ENCODE peak calls at places on chromosomes 12 and 14, in four cellular contexts. G is sigmoid colon, F is transverse colon, W is body of pancreas. C is an unnamed sample. For H3K4me1, the result is how much of the 10 kb centered on the place peaks cover.

GRCh38 chr14:72965249-72965648 is 39.0 kb downstream of the DCAF4 start:
- DNase-seq in G (no peak), F (no peak), W (no peak), C (peak)

GRCh38 chr12:54222609-54223008 is 33.8 kb upstream of the SMUG1 start:
- DNase-seq in G (no peak), F (no peak), W (no peak), C (no peak)

GRCh38 chr12:28239918-28240317 is 49.7 kb downstream of the CCDC91 start:
- DNase-seq in G (no peak), F (no peak), W (no peak), C (no peak)

GRCh38 chr12:101172316-101172715 is 37.7 kb downstream of the SLC5A8 start:
- DNase-seq in G (no peak), F (peak), W (no peak), C (peak)

GRCh38 chr14:71582705-71583104 is 349.5 kb upstream of the RGS6 start:
- DNase-seq in G (no peak), F (no peak), W (no peak), C (no peak)

GRCh38 chr12:116761499-116761898 is 23.4 kb downstream of the RNFT2 start:
- DNase-seq in G (peak), F (no peak), W (no peak), C (no peak)

GRCh38 chr14:64496764-64497163 is 6.9 kb downstream of the ZBTB25 start:
- DNase-seq in G (no peak), F (no peak), W (no peak), C (no peak)

GRCh38 chr12:115473257-115473956 is 789.4 kb upstream of the TBX3 start:
- DNase-seq in G (no peak), F (no peak), W (no peak), C (no peak)

GRCh38 chr14:54676822-54677708 is 110.1 kb downstream of the SAMD4A start:
- DNase-seq in G (no peak), F (no peak), W (no peak), C (peak)

GRCh38 chr14:52117433-52117832 is 48.6 kb upstream of the NID2 start:
- DNase-seq in G (no peak), F (no peak), W (no peak), C (no peak)

GRCh38 chr14:83355609-83356008 is 1822.0 kb upstream of the SEL1L start:
- DNase-seq in G (no peak), F (no peak), W (no peak), C (no peak)

GRCh38 chr14:95838862-95839261 is 37.8 kb upstream of the TUNAR start:
- DNase-seq in G (no peak), F (no peak), W (no peak), C (no peak)

GRCh38 chr12:67647547-67648305 is 819 bp upstream of the DYRK2 start:
- DNase-seq in G (peak), F (peak), W (peak), C (peak)

GRCh38 chr12:13817131-13817530 is 164.3 kb downstream of the GRIN2B start:
- DNase-seq in G (no peak), F (no peak), W (no peak), C (peak)

GRCh38 chr12:78725951-78726550 is 138.5 kb upstream of the SYT1 start:
- DNase-seq in G (no peak), F (peak), W (no peak), C (no peak)

GRCh38 chr12:57524814-57525614 is 2.4 kb downstream of the MBD6 start:
- DNase-seq in G (no peak), F (peak), W (no peak), C (no peak)

GRCh38 chr14:28774764-28775738 is 8.5 kb downstream of the FOXG1 start:
- DNase-seq in G (no peak), F (no peak), W (no peak), C (no peak)

GRCh38 chr12:45259732-45260480 is 44.0 kb downstream of the ANO6 start:
- DNase-seq in G (no peak), F (no peak), W (no peak), C (no peak)

GRCh38 chr12:108729612-108730336 is 1.5 kb downstream of the CORO1C start:
- DNase-seq in G (no peak), F (no peak), W (no peak), C (no peak)

GRCh38 chr12:57724936-57725740 is 13.4 kb downstream of the AGAP2 start:
- DNase-seq in G (no peak), F (no peak), W (no peak), C (no peak)

GRCh38 chr14:47966411-47966810 is 291.0 kb upstream of the MDGA2 start:
- DNase-seq in G (no peak), F (no peak), W (no peak), C (no peak)

GRCh38 chr14:20427231-20428009 is 8.5 kb downstream of the KLHL33 start:
- DNase-seq in G (no peak), F (no peak), W (no peak), C (peak)

GRCh38 chr12:1505576-1505975 is 88.8 kb downstream of the FBXL14 start:
- DNase-seq in G (no peak), F (no peak), W (no peak), C (no peak)

GRCh38 chr14:35146711-35147149 is 24.4 kb downstream of the PRORP start:
- DNase-seq in G (no peak), F (no peak), W (no peak), C (no peak)

GRCh38 chr12:1630081-1630826 is 1.2 kb downstream of the WNT5B start:
- DNase-seq in G (peak), F (peak), W (peak), C (peak)

GRCh38 chr12:53214687-53215455 is 7.8 kb upstream of the ITGB7 start:
- DNase-seq in G (no peak), F (no peak), W (no peak), C (no peak)

GRCh38 chr14:50122291-50122690 is 5.9 kb upstream of the VCPKMT start:
- DNase-seq in G (no peak), F (no peak), W (no peak), C (no peak)

GRCh38 chr12:124947561-124948398 is 33.3 kb upstream of the UBC start:
- DNase-seq in G (no peak), F (no peak), W (no peak), C (no peak)

GRCh38 chr12:124949779-124950728 is 35.6 kb upstream of the UBC start:
- DNase-seq in G (no peak), F (no peak), W (no peak), C (no peak)

GRCh38 chr12:124946440-124946793 is 32.0 kb upstream of the UBC start:
- DNase-seq in G (no peak), F (no peak), W (no peak), C (no peak)

GRCh38 chr12:124949066-124949465 is 34.6 kb upstream of the UBC start:
- DNase-seq in G (no peak), F (no peak), W (no peak), C (no peak)

DNA sequence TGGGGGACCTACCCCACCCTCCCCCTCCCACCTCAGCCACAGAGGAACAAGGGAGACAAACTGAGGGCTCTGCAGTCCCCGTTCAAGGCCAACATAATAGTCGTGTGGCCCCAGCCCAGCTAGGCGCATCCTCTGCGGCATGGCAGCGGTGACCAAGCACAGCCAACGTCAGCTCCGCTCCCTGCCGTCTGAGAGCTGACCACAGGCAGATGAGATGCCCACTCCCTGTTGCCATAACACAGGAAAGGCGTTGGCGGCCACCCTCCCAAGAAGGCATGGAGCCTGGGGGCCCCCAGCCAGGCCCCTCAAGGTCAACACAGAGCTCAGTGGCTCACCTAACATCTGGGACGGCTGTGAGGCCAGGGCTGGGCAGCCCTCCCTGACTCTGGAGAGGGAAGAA is 32.6 kb upstream of the UBC start:
- DNase-seq in G (no peak), F (no peak), W (no peak), C (no peak)
- H3K4me1 ChIP-seq in G (under half), F (under half), W (under half), C (under half)

GRCh38 chr12:96425973-96426372 is 25.7 kb upstream of the CDK17 start:
- DNase-seq in G (no peak), F (no peak), W (no peak), C (no peak)
- TF ChIP-seq POLR2A in G (no peak), F (no peak), W (no peak), C (no peak)

DNA sequence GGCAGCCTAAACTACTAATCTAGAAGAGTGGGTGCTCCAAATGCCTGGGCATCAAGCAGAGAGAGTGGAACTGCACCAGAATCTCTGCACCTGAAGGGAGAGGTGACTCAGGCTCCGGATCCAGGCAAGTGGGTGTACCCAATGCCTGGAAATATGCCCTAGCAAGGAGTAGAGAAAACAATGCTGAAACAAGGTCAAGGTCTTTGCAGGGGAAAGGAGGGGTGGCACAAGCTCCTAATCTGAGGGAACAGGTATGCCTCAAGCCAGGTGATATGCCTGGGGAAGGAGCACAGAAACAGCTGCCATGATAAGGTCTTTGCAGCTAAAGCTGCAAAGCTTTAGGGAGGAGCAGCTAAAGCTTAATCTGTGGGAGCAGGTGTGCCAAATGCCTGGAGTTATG is 136.0 kb upstream of the KITLG start:
- DNase-seq in G (no peak), F (no peak), W (peak), C (no peak)
- H3K4me1 ChIP-seq in G (under half), F (under half), W (under half), C (under half)

DNA sequence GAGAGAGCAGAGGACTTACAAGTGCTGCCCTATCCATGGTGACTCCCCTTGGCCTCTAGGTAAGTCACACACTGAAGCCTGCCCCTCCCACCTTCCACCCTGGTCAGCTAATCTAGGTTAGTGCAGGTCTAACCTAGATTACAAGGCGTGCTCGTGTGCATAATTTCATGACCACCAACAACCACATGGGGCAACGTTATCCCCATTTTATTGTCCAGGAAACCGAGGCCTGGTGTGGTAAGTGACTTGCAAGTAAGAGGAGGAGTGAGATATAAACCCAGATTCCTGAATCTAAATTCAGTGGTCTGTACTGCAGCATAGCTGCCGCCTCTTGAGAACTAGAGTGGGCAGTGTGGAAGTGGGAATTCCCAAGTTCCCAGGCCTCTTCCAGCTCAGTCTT is 171.1 kb downstream of the DAD1 start:
- DNase-seq in G (no peak), F (no peak), W (no peak), C (no peak)
- TF ChIP-seq POLR2A in G (no peak), F (no peak), W (no peak), C (no peak)

C was measured in A549.